ENCODE peak calls at places on chromosomes 3 and 15, in seven cellular contexts. X, H, K, O, R, U and Q are unnamed samples.

GRCh38 chr3:11944052-11944673 is 60.0 kb upstream of the SYN2 start:
- DNase-seq in K (peak), H (peak), R (peak), X (peak), O (peak), U (peak), Q (peak)

GRCh38 chr3:98900265-98901031 is 1.0 kb downstream of the DCBLD2 start:
- DNase-seq in X (no peak), K (no peak), R (no peak), U (peak), H (no peak), O (no peak), Q (no peak)

GRCh38 chr3:18712713-18713575 is 287.8 kb upstream of the SATB1 start:
- DNase-seq in O (no peak), U (no peak), K (no peak), X (no peak), R (no peak), H (no peak), Q (no peak)

GRCh38 chr3:61913657-61914056 is 352.3 kb downstream of the PTPRG start:
- DNase-seq in X (no peak), R (no peak), U (no peak), H (no peak), K (no peak), O (no peak), Q (no peak)

GRCh38 chr3:189262746-189263145 is 91.0 kb downstream of the TPRG1 start:
- DNase-seq in U (no peak), R (peak), X (no peak), K (no peak), O (peak), H (no peak), Q (no peak)

GRCh38 chr3:148955544-148956346 is 35.6 kb upstream of the GYG1 start:
- DNase-seq in K (peak), H (peak), R (peak), U (peak), X (peak), O (peak), Q (peak)

GRCh38 chr3:107910713-107911259 is 180.0 kb downstream of the CD47 start:
- DNase-seq in O (no peak), U (no peak), R (peak), K (no peak), X (no peak), H (no peak), Q (no peak)

GRCh38 chr15:25171856-25172687 is 217.3 kb downstream of the SNRPN start:
- DNase-seq in O (peak), U (no peak), R (no peak), H (no peak), X (no peak), K (no peak), Q (no peak)

GRCh38 chr3:114858329-114858728 is 288.8 kb downstream of the ZBTB20 start:
- DNase-seq in O (no peak), H (no peak), U (no peak), K (no peak), R (no peak), X (no peak), Q (no peak)

GRCh38 chr3:108472011-108472591 is 38.3 kb downstream of the MYH15 start:
- DNase-seq in K (peak), H (no peak), U (no peak), O (peak), X (peak), R (no peak), Q (peak)

GRCh38 chr3:152236741-152237140 is 32.0 kb upstream of the MBNL1 start:
- DNase-seq in O (no peak), R (no peak), K (no peak), X (peak), H (no peak), U (no peak), Q (no peak)

GRCh38 chr15:95987886-95988573 is 342.5 kb upstream of the NR2F2 start:
- DNase-seq in R (no peak), U (no peak), O (no peak), K (no peak), H (peak), X (no peak), Q (no peak)

GRCh38 chr15:83011271-83012037 is at the start of gene C15orf40:
- DNase-seq in K (peak), O (peak), H (peak), X (peak), U (peak), R (peak), Q (peak)

GRCh38 chr15:43954181-43954621 is 127.4 kb downstream of the WDR76 start:
- DNase-seq in H (no peak), U (no peak), O (no peak), X (peak), K (no peak), R (no peak), Q (no peak)

GRCh38 chr3:173467501-173467900 is 70.0 kb downstream of the NLGN1 start:
- DNase-seq in O (no peak), K (no peak), X (peak), R (no peak), H (no peak), U (no peak), Q (no peak)

GRCh38 chr3:195159819-195160175 is 111.2 kb downstream of the XXYLT1 start:
- DNase-seq in U (no peak), X (peak), K (peak), O (no peak), R (no peak), H (no peak), Q (no peak)

GRCh38 chr3:141229132-141229531 is 2.5 kb upstream of the PXYLP1 start:
- DNase-seq in R (peak), K (no peak), O (no peak), H (no peak), U (no peak), X (no peak), Q (no peak)

GRCh38 chr15:92392966-92393286 is 755 bp upstream of the ST8SIA2 start:
- DNase-seq in X (no peak), R (no peak), H (peak), U (peak), K (no peak), O (no peak), Q (no peak)

GRCh38 chr3:147656023-147656422 is 246.9 kb downstream of the ZIC1 start:
- DNase-seq in K (peak), U (no peak), H (no peak), R (no peak), O (no peak), X (peak), Q (no peak)

GRCh38 chr15:98952381-98952803 is 55.2 kb downstream of the PGPEP1L start:
- DNase-seq in U (no peak), K (peak), O (no peak), X (no peak), R (peak), H (no peak), Q (no peak)

GRCh38 chr15:29316422-29316821 is 46.8 kb upstream of the NSMCE3 start:
- DNase-seq in R (no peak), H (no peak), K (no peak), O (no peak), X (no peak), U (no peak), Q (no peak)

GRCh38 chr3:9770276-9770812 is 597 bp upstream of the CAMK1 start:
- DNase-seq in K (no peak), R (no peak), O (peak), H (peak), U (no peak), X (no peak), Q (no peak)

GRCh38 chr3:30719536-30719935 is 113.1 kb downstream of the TGFBR2 start:
- DNase-seq in U (no peak), X (no peak), K (no peak), R (no peak), O (no peak), H (no peak), Q (no peak)

GRCh38 chr15:89501646-89502045 is 5.3 kb upstream of the RHCG start:
- DNase-seq in H (no peak), U (no peak), K (no peak), X (no peak), R (no peak), O (no peak), Q (no peak)

GRCh38 chr15:78105541-78106241 is 13.3 kb downstream of the SH2D7 start:
- DNase-seq in X (no peak), H (no peak), R (no peak), K (no peak), O (no peak), U (no peak), Q (no peak)

GRCh38 chr15:92430067-92430435 is 36.4 kb downstream of the ST8SIA2 start:
- DNase-seq in H (no peak), K (no peak), R (no peak), O (no peak), U (no peak), X (peak), Q (no peak)

GRCh38 chr3:12370758-12371157 is 81.9 kb downstream of the PPARG start:
- DNase-seq in K (peak), R (no peak), X (peak), U (peak), H (peak), O (peak), Q (peak)

GRCh38 chr3:132543016-132543739 is 53.9 kb upstream of the ACKR4 start:
- DNase-seq in O (peak), H (no peak), U (no peak), K (peak), X (peak), R (no peak), Q (peak)

DNA sequence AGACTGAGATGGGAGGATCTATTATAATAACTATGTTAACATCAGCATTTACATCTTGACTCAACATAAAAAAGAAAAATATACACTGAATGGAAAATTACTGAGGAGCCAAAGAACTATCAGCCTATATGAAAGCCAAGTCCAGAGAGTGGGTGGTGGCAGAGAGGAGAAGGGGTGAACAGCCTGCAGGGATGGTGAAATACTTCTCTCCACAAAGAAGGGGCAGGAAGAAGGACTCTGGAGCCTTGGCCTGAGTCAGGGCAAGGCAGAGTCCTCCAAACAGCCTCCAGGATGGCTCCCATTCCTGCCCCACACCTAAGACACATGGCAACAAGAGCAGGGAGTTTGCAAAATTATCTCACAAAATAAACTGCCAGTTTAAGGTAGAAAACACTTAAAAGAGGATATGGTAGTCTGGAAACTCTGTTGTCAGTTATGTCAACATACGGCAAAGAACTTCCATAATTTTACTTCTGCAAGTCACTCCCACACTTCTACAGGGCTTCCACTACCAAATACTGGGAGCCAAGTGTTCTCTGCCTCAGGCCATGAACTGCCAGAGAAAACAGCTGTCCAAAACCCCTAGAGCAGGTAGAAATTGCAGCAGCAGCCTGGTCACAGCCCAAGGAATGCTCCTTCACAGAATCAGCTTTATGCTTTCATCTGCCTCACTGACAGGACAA is 25.8 kb downstream of the HSPBAP1 start:
- DNase-seq in X (peak), K (no peak), R (no peak), U (no peak), O (no peak), H (no peak), Q (no peak)
- TF ChIP-seq EZH2phosphoT487 in X (no peak), K (no peak), R (no peak), U (no peak), O (no peak), H (no peak), Q (no peak)

GRCh38 chr3:49868951-49869454 is 703 bp downstream of the CAMKV start:
- DNase-seq in K (no peak), H (peak), U (peak), R (no peak), X (no peak), O (no peak), Q (no peak)

GRCh38 chr3:49865198-49865784 is 4.4 kb downstream of the CAMKV start:
- DNase-seq in O (no peak), U (no peak), R (no peak), H (no peak), X (no peak), K (no peak), Q (no peak)

GRCh38 chr3:49869525-49870126 is at the start of gene CAMKV:
- DNase-seq in O (peak), K (no peak), U (peak), R (no peak), H (peak), X (peak), Q (no peak)

GRCh38 chr3:49867871-49868321 is 1.8 kb downstream of the CAMKV start:
- DNase-seq in X (peak), R (no peak), K (peak), H (peak), U (peak), O (peak), Q (no peak)

GRCh38 chr3:49867400-49867799 is 2.3 kb downstream of the CAMKV start:
- DNase-seq in R (no peak), O (no peak), X (no peak), K (no peak), H (peak), U (no peak), Q (no peak)
- TF ChIP-seq EZH2 in R (no peak), O (no peak), X (no peak), K (no peak), H (no peak), U (no peak), Q (no peak)

GRCh38 chr15:40894689-40895308 is 549 bp downstream of the VPS18 start:
- DNase-seq in K (peak), X (peak), R (peak), U (peak), H (peak), O (peak), Q (peak)
- TF ChIP-seq EZH2phosphoT487 in K (no peak), X (no peak), R (no peak), U (no peak), H (no peak), O (no peak), Q (no peak)

GRCh38 chr15:40929730-40930429 is 740 bp downstream of the DLL4 start:
- DNase-seq in H (peak), X (peak), U (peak), R (no peak), O (peak), K (peak), Q (no peak)

GRCh38 chr15:40928351-40928974 is 677 bp upstream of the DLL4 start:
- DNase-seq in O (peak), R (peak), H (peak), X (no peak), U (peak), K (peak), Q (no peak)

GRCh38 chr15:40927497-40928346 is 1.4 kb upstream of the DLL4 start:
- DNase-seq in H (peak), O (no peak), U (no peak), R (peak), X (peak), K (no peak), Q (no peak)

GRCh38 chr15:40930430-40931299 is 1.5 kb downstream of the DLL4 start:
- DNase-seq in O (peak), H (peak), R (no peak), X (peak), U (peak), K (peak), Q (peak)

DNA sequence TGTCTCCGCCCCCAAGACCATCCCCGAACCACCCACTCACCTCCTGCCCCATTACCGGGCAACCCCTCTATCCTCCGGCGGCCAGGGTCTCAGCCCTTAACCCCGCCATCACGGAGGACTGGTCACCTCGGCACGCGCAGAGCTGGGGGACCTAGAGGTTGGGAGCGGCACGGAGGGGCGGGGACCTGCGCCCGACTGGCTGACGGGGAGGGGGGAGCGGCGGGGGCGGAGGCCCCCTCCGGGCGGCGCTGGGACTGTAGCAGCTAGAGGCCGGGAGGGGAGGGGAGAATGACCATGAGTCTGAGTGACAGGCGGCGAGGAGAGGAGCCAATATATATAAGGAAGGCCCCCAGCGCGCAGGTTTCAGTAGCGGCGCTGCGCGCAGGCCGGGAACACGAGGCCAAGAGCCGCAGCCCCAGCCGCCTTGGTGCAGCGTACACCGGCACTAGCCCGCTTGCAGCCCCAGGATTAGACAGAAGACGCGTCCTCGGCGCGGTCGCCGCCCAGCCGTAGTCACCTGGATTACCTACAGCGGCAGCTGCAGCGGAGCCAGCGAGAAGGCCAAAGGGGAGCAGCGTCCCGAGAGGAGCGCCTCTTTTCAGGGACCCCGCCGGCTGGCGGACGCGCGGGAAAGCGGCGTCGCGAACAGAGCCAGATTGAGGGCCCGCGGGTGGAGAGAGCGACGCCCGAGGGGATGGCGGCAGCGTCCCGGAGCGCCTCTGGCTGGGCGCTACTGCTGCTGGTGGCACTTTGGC is at the start of gene DLL4:
- DNase-seq in R (peak), H (peak), O (peak), X (peak), K (peak), U (peak), Q (peak)
- TF ChIP-seq EZH2 in R (no peak), H (peak), O (peak), X (no peak), K (no peak), U (peak), Q (no peak)

GRCh38 chr15:45827275-45827674 is 192.4 kb downstream of the SQOR start:
- DNase-seq in H (no peak), O (no peak), U (no peak), X (no peak), R (no peak), K (no peak), Q (no peak)
- TF ChIP-seq EZH2phosphoT487 in H (no peak), O (no peak), U (no peak), X (no peak), R (no peak), K (no peak), Q (no peak)

GRCh38 chr3:128482857-128483656 is 9.9 kb downstream of the GATA2 start:
- DNase-seq in K (peak), X (peak), H (peak), U (peak), R (no peak), O (peak), Q (no peak)
- TF ChIP-seq EZH2 in K (no peak), X (no peak), H (peak), U (peak), R (no peak), O (peak), Q (no peak)

DNA sequence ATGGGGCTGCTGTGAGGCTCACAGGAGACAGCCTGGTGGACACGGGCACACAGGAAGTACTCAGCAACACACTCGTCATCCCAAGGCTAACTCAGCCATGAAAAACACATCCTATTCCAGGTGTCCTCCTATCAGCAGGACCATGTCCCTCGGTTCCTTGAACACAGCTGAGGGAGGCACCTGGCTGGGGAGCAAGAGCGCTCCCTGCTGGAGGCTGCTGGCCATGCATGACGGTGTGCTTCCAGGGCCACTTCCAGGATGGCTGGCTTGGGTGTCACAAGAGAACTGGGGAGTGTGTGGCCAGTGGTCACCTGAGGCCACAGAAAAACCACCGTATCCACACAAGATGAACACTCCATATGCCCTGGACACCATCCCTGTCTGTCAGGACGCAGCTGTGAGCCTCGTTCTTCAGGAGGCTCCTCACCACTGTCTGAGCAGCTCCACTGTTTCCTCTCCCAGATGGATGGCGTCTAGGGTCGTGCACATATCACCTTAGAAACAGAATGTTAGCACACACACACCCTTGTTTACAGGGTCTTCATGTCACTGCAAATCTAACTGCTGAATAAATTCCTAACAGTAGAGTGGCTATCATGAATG is 31.0 kb downstream of the POC1A start:
- DNase-seq in H (peak), K (peak), X (peak), R (peak), U (peak), O (peak), Q (peak)
- TF ChIP-seq EZH2phosphoT487 in H (no peak), K (no peak), X (no peak), R (no peak), U (no peak), O (no peak), Q (no peak)

GRCh38 chr15:59994855-59995557 is 9.1 kb upstream of the FOXB1 start:
- DNase-seq in H (peak), K (no peak), X (no peak), U (peak), R (no peak), O (no peak), Q (no peak)

GRCh38 chr15:59997070-59997701 is 6.9 kb upstream of the FOXB1 start:
- DNase-seq in H (peak), X (no peak), U (peak), R (peak), K (peak), O (no peak), Q (no peak)

GRCh38 chr15:59996498-59997041 is 7.5 kb upstream of the FOXB1 start:
- DNase-seq in R (peak), O (peak), X (no peak), U (no peak), K (no peak), H (peak), Q (no peak)

GRCh38 chr15:59993950-59994401 is 10.1 kb upstream of the FOXB1 start:
- DNase-seq in H (peak), U (peak), R (no peak), O (no peak), X (no peak), K (no peak), Q (no peak)

GRCh38 chr15:59995568-59996349 is 8.4 kb upstream of the FOXB1 start:
- DNase-seq in K (no peak), X (no peak), O (no peak), H (peak), U (peak), R (no peak), Q (no peak)
- TF ChIP-seq EZH2 in K (no peak), X (peak), O (no peak), H (no peak), U (no peak), R (no peak), Q (no peak)

GRCh38 chr15:84949043-84949442 is 32.6 kb upstream of the PDE8A start:
- DNase-seq in K (no peak), R (no peak), O (no peak), H (no peak), X (peak), U (no peak), Q (no peak)
- TF ChIP-seq EZH2phosphoT487 in K (no peak), R (no peak), O (no peak), H (no peak), X (no peak), U (no peak), Q (no peak)